ENCODE peak calls at places on chromosomes 5 and 9, in seven cellular contexts. One of them, this sample, is unnamed.

GRCh38 chr9:22446589-22446949 is at the start of gene DMRTA1:
- DNase-seq in COR-L47: peak
- DNase-seq in NCI-H748 treated with DMSO at 0.1 percent for 48 hours: peak
- DNase-seq in mucosa of gallbladder: peak
- DNase-seq in activated CD4-positive, alpha-beta T cell treated with anti-CD3 and anti-CD28 coated beads, Interleukin-2, amount 10 ng/mL, durations not matched to agents 7 days and 5 days: no peak
- DNase-seq in T-helper 17 cell: no peak
- DNase-seq in HTR-8/SVneo: peak
- DNase-seq in this sample: peak

GRCh38 chr9:14616188-14616982 is 76.8 kb downstream of the ZDHHC21 start:
- DNase-seq in COR-L47: peak
- DNase-seq in T-helper 17 cell: no peak
- DNase-seq in HTR-8/SVneo: peak
- DNase-seq in activated CD4-positive, alpha-beta T cell treated with anti-CD3 and anti-CD28 coated beads, Interleukin-2, amount 10 ng/mL, durations not matched to agents 7 days and 5 days: peak
- DNase-seq in mucosa of gallbladder: no peak
- DNase-seq in NCI-H748 treated with DMSO at 0.1 percent for 48 hours: peak
- DNase-seq in this sample: no peak

GRCh38 chr5:159849437-159850191 is 66.7 kb upstream of the ADRA1B start:
- DNase-seq in COR-L47: no peak
- DNase-seq in activated CD4-positive, alpha-beta T cell treated with anti-CD3 and anti-CD28 coated beads, Interleukin-2, amount 10 ng/mL, durations not matched to agents 7 days and 5 days: no peak
- DNase-seq in T-helper 17 cell: no peak
- DNase-seq in HTR-8/SVneo: peak
- DNase-seq in NCI-H748 treated with DMSO at 0.1 percent for 48 hours: no peak
- DNase-seq in mucosa of gallbladder: no peak
- DNase-seq in this sample: no peak

GRCh38 chr5:176334031-176334770 is 27.4 kb downstream of the KIAA1191 start:
- DNase-seq in COR-L47: no peak
- DNase-seq in HTR-8/SVneo: no peak
- DNase-seq in T-helper 17 cell: no peak
- DNase-seq in activated CD4-positive, alpha-beta T cell treated with anti-CD3 and anti-CD28 coated beads, Interleukin-2, amount 10 ng/mL, durations not matched to agents 7 days and 5 days: no peak
- DNase-seq in NCI-H748 treated with DMSO at 0.1 percent for 48 hours: no peak
- DNase-seq in mucosa of gallbladder: no peak
- DNase-seq in this sample: no peak

GRCh38 chr5:69046375-69046957 is 47.3 kb upstream of the SLC30A5 start:
- DNase-seq in activated CD4-positive, alpha-beta T cell treated with anti-CD3 and anti-CD28 coated beads, Interleukin-2, amount 10 ng/mL, durations not matched to agents 7 days and 5 days: no peak
- DNase-seq in T-helper 17 cell: no peak
- DNase-seq in HTR-8/SVneo: no peak
- DNase-seq in mucosa of gallbladder: peak
- DNase-seq in COR-L47: no peak
- DNase-seq in NCI-H748 treated with DMSO at 0.1 percent for 48 hours: peak
- DNase-seq in this sample: no peak

GRCh38 chr9:79577969-79578723 is 6.4 kb downstream of the TLE4 start:
- DNase-seq in NCI-H748 treated with DMSO at 0.1 percent for 48 hours: no peak
- DNase-seq in activated CD4-positive, alpha-beta T cell treated with anti-CD3 and anti-CD28 coated beads, Interleukin-2, amount 10 ng/mL, durations not matched to agents 7 days and 5 days: no peak
- DNase-seq in COR-L47: no peak
- DNase-seq in T-helper 17 cell: no peak
- DNase-seq in mucosa of gallbladder: no peak
- DNase-seq in HTR-8/SVneo: no peak
- DNase-seq in this sample: no peak

GRCh38 chr9:90477535-90477934 is 165.1 kb downstream of the DIRAS2 start:
- DNase-seq in T-helper 17 cell: no peak
- DNase-seq in NCI-H748 treated with DMSO at 0.1 percent for 48 hours: no peak
- DNase-seq in activated CD4-positive, alpha-beta T cell treated with anti-CD3 and anti-CD28 coated beads, Interleukin-2, amount 10 ng/mL, durations not matched to agents 7 days and 5 days: no peak
- DNase-seq in COR-L47: no peak
- DNase-seq in HTR-8/SVneo: no peak
- DNase-seq in mucosa of gallbladder: no peak
- DNase-seq in this sample: no peak

GRCh38 chr9:88173378-88173999 is 35.2 kb upstream of the SPATA31C2 start:
- DNase-seq in COR-L47: peak
- DNase-seq in NCI-H748 treated with DMSO at 0.1 percent for 48 hours: peak
- DNase-seq in HTR-8/SVneo: peak
- DNase-seq in T-helper 17 cell: no peak
- DNase-seq in activated CD4-positive, alpha-beta T cell treated with anti-CD3 and anti-CD28 coated beads, Interleukin-2, amount 10 ng/mL, durations not matched to agents 7 days and 5 days: peak
- DNase-seq in mucosa of gallbladder: peak
- DNase-seq in this sample: peak

GRCh38 chr9:130732131-130732530 is 38.6 kb downstream of the EXOSC2 start:
- DNase-seq in HTR-8/SVneo: no peak
- DNase-seq in T-helper 17 cell: no peak
- DNase-seq in COR-L47: peak
- DNase-seq in NCI-H748 treated with DMSO at 0.1 percent for 48 hours: peak
- DNase-seq in mucosa of gallbladder: no peak
- DNase-seq in activated CD4-positive, alpha-beta T cell treated with anti-CD3 and anti-CD28 coated beads, Interleukin-2, amount 10 ng/mL, durations not matched to agents 7 days and 5 days: no peak
- DNase-seq in this sample: no peak

GRCh38 chr5:73415171-73415570 is 33.4 kb downstream of the FOXD1 start:
- DNase-seq in NCI-H748 treated with DMSO at 0.1 percent for 48 hours: no peak
- DNase-seq in COR-L47: no peak
- DNase-seq in activated CD4-positive, alpha-beta T cell treated with anti-CD3 and anti-CD28 coated beads, Interleukin-2, amount 10 ng/mL, durations not matched to agents 7 days and 5 days: no peak
- DNase-seq in T-helper 17 cell: no peak
- DNase-seq in mucosa of gallbladder: no peak
- DNase-seq in HTR-8/SVneo: no peak
- DNase-seq in this sample: no peak

GRCh38 chr9:136248951-136249880 is 3.6 kb upstream of the QSOX2 start:
- DNase-seq in NCI-H748 treated with DMSO at 0.1 percent for 48 hours: no peak
- DNase-seq in COR-L47: no peak
- DNase-seq in HTR-8/SVneo: no peak
- DNase-seq in mucosa of gallbladder: no peak
- DNase-seq in activated CD4-positive, alpha-beta T cell treated with anti-CD3 and anti-CD28 coated beads, Interleukin-2, amount 10 ng/mL, durations not matched to agents 7 days and 5 days: no peak
- DNase-seq in T-helper 17 cell: no peak
- DNase-seq in this sample: no peak

GRCh38 chr5:138444774-138445546 is 6.1 kb downstream of the REEP2 start:
- DNase-seq in activated CD4-positive, alpha-beta T cell treated with anti-CD3 and anti-CD28 coated beads, Interleukin-2, amount 10 ng/mL, durations not matched to agents 7 days and 5 days: no peak
- DNase-seq in COR-L47: no peak
- DNase-seq in HTR-8/SVneo: no peak
- DNase-seq in mucosa of gallbladder: no peak
- DNase-seq in T-helper 17 cell: no peak
- DNase-seq in NCI-H748 treated with DMSO at 0.1 percent for 48 hours: no peak
- DNase-seq in this sample: no peak

GRCh38 chr9:136309101-136309801 is 5.4 kb upstream of the CCDC187 start:
- DNase-seq in T-helper 17 cell: no peak
- DNase-seq in activated CD4-positive, alpha-beta T cell treated with anti-CD3 and anti-CD28 coated beads, Interleukin-2, amount 10 ng/mL, durations not matched to agents 7 days and 5 days: no peak
- DNase-seq in COR-L47: peak
- DNase-seq in NCI-H748 treated with DMSO at 0.1 percent for 48 hours: peak
- DNase-seq in HTR-8/SVneo: no peak
- DNase-seq in mucosa of gallbladder: no peak
- DNase-seq in this sample: no peak

GRCh38 chr5:14034991-14035390 is 90.5 kb upstream of the DNAH5 start:
- DNase-seq in mucosa of gallbladder: no peak
- DNase-seq in NCI-H748 treated with DMSO at 0.1 percent for 48 hours: no peak
- DNase-seq in HTR-8/SVneo: no peak
- DNase-seq in COR-L47: no peak
- DNase-seq in activated CD4-positive, alpha-beta T cell treated with anti-CD3 and anti-CD28 coated beads, Interleukin-2, amount 10 ng/mL, durations not matched to agents 7 days and 5 days: no peak
- DNase-seq in T-helper 17 cell: no peak
- DNase-seq in this sample: no peak

GRCh38 chr5:35308391-35308790 is 78.1 kb upstream of the PRLR start:
- DNase-seq in COR-L47: no peak
- DNase-seq in T-helper 17 cell: no peak
- DNase-seq in HTR-8/SVneo: no peak
- DNase-seq in activated CD4-positive, alpha-beta T cell treated with anti-CD3 and anti-CD28 coated beads, Interleukin-2, amount 10 ng/mL, durations not matched to agents 7 days and 5 days: no peak
- DNase-seq in NCI-H748 treated with DMSO at 0.1 percent for 48 hours: peak
- DNase-seq in mucosa of gallbladder: no peak
- DNase-seq in this sample: no peak

GRCh38 chr5:28807230-28807629 is 1768.8 kb upstream of the CDH9 start:
- DNase-seq in T-helper 17 cell: no peak
- DNase-seq in NCI-H748 treated with DMSO at 0.1 percent for 48 hours: no peak
- DNase-seq in HTR-8/SVneo: peak
- DNase-seq in COR-L47: no peak
- DNase-seq in activated CD4-positive, alpha-beta T cell treated with anti-CD3 and anti-CD28 coated beads, Interleukin-2, amount 10 ng/mL, durations not matched to agents 7 days and 5 days: no peak
- DNase-seq in mucosa of gallbladder: no peak
- DNase-seq in this sample: no peak

GRCh38 chr5:78113689-78114088 is 180.8 kb downstream of the AP3B1 start:
- DNase-seq in COR-L47: no peak
- DNase-seq in mucosa of gallbladder: no peak
- DNase-seq in T-helper 17 cell: no peak
- DNase-seq in HTR-8/SVneo: no peak
- DNase-seq in activated CD4-positive, alpha-beta T cell treated with anti-CD3 and anti-CD28 coated beads, Interleukin-2, amount 10 ng/mL, durations not matched to agents 7 days and 5 days: no peak
- DNase-seq in NCI-H748 treated with DMSO at 0.1 percent for 48 hours: no peak
- DNase-seq in this sample: no peak

GRCh38 chr9:90799271-90799860 is 2.3 kb upstream of the SYK start:
- DNase-seq in mucosa of gallbladder: no peak
- DNase-seq in T-helper 17 cell: no peak
- DNase-seq in activated CD4-positive, alpha-beta T cell treated with anti-CD3 and anti-CD28 coated beads, Interleukin-2, amount 10 ng/mL, durations not matched to agents 7 days and 5 days: no peak
- DNase-seq in NCI-H748 treated with DMSO at 0.1 percent for 48 hours: no peak
- DNase-seq in COR-L47: no peak
- DNase-seq in HTR-8/SVneo: no peak
- DNase-seq in this sample: no peak

GRCh38 chr5:157076558-157076957 is 17.6 kb upstream of the HAVCR1 start:
- DNase-seq in mucosa of gallbladder: no peak
- DNase-seq in activated CD4-positive, alpha-beta T cell treated with anti-CD3 and anti-CD28 coated beads, Interleukin-2, amount 10 ng/mL, durations not matched to agents 7 days and 5 days: no peak
- DNase-seq in T-helper 17 cell: no peak
- DNase-seq in HTR-8/SVneo: no peak
- DNase-seq in NCI-H748 treated with DMSO at 0.1 percent for 48 hours: no peak
- DNase-seq in COR-L47: no peak
- DNase-seq in this sample: peak

GRCh38 chr9:35935755-35936509 is 22.0 kb downstream of the OR2S2 start:
- DNase-seq in activated CD4-positive, alpha-beta T cell treated with anti-CD3 and anti-CD28 coated beads, Interleukin-2, amount 10 ng/mL, durations not matched to agents 7 days and 5 days: no peak
- DNase-seq in T-helper 17 cell: no peak
- DNase-seq in COR-L47: no peak
- DNase-seq in NCI-H748 treated with DMSO at 0.1 percent for 48 hours: no peak
- DNase-seq in mucosa of gallbladder: no peak
- DNase-seq in HTR-8/SVneo: no peak
- DNase-seq in this sample: no peak

GRCh38 chr9:123354806-123355508 is 1.0 kb upstream of the CRB2 start:
- DNase-seq in mucosa of gallbladder: no peak
- DNase-seq in NCI-H748 treated with DMSO at 0.1 percent for 48 hours: no peak
- DNase-seq in T-helper 17 cell: no peak
- DNase-seq in HTR-8/SVneo: no peak
- DNase-seq in activated CD4-positive, alpha-beta T cell treated with anti-CD3 and anti-CD28 coated beads, Interleukin-2, amount 10 ng/mL, durations not matched to agents 7 days and 5 days: no peak
- DNase-seq in COR-L47: no peak
- DNase-seq in this sample: no peak

GRCh38 chr5:173238312-173239232 is 3.6 kb upstream of the NKX2-5 start:
- DNase-seq in T-helper 17 cell: no peak
- DNase-seq in NCI-H748 treated with DMSO at 0.1 percent for 48 hours: peak
- DNase-seq in COR-L47: no peak
- DNase-seq in mucosa of gallbladder: no peak
- DNase-seq in HTR-8/SVneo: peak
- DNase-seq in activated CD4-positive, alpha-beta T cell treated with anti-CD3 and anti-CD28 coated beads, Interleukin-2, amount 10 ng/mL, durations not matched to agents 7 days and 5 days: no peak
- DNase-seq in this sample: no peak

GRCh38 chr5:88553926-88554325 is 285.3 kb upstream of the TMEM161B start:
- DNase-seq in mucosa of gallbladder: no peak
- DNase-seq in COR-L47: no peak
- DNase-seq in HTR-8/SVneo: no peak
- DNase-seq in activated CD4-positive, alpha-beta T cell treated with anti-CD3 and anti-CD28 coated beads, Interleukin-2, amount 10 ng/mL, durations not matched to agents 7 days and 5 days: no peak
- DNase-seq in T-helper 17 cell: no peak
- DNase-seq in NCI-H748 treated with DMSO at 0.1 percent for 48 hours: no peak
- DNase-seq in this sample: no peak

GRCh38 chr9:118459832-118460425 is 755.7 kb downstream of the TLR4 start:
- DNase-seq in HTR-8/SVneo: no peak
- DNase-seq in COR-L47: peak
- DNase-seq in activated CD4-positive, alpha-beta T cell treated with anti-CD3 and anti-CD28 coated beads, Interleukin-2, amount 10 ng/mL, durations not matched to agents 7 days and 5 days: no peak
- DNase-seq in mucosa of gallbladder: no peak
- DNase-seq in T-helper 17 cell: no peak
- DNase-seq in NCI-H748 treated with DMSO at 0.1 percent for 48 hours: peak
- DNase-seq in this sample: no peak

GRCh38 chr5:1386274-1386717 is 41.4 kb upstream of the CLPTM1L start:
- DNase-seq in activated CD4-positive, alpha-beta T cell treated with anti-CD3 and anti-CD28 coated beads, Interleukin-2, amount 10 ng/mL, durations not matched to agents 7 days and 5 days: peak
- DNase-seq in HTR-8/SVneo: peak
- DNase-seq in mucosa of gallbladder: peak
- DNase-seq in T-helper 17 cell: peak
- DNase-seq in NCI-H748 treated with DMSO at 0.1 percent for 48 hours: peak
- DNase-seq in COR-L47: peak
- DNase-seq in this sample: peak

GRCh38 chr9:77015291-77016048 is 4.0 kb upstream of the FOXB2 start:
- DNase-seq in HTR-8/SVneo: no peak
- DNase-seq in activated CD4-positive, alpha-beta T cell treated with anti-CD3 and anti-CD28 coated beads, Interleukin-2, amount 10 ng/mL, durations not matched to agents 7 days and 5 days: no peak
- DNase-seq in COR-L47: peak
- DNase-seq in mucosa of gallbladder: no peak
- DNase-seq in T-helper 17 cell: no peak
- DNase-seq in NCI-H748 treated with DMSO at 0.1 percent for 48 hours: peak
- DNase-seq in this sample: no peak

GRCh38 chr9:6567140-6567591 is 78.4 kb downstream of the GLDC start:
- DNase-seq in mucosa of gallbladder: no peak
- DNase-seq in COR-L47: no peak
- DNase-seq in NCI-H748 treated with DMSO at 0.1 percent for 48 hours: no peak
- DNase-seq in T-helper 17 cell: no peak
- DNase-seq in HTR-8/SVneo: peak
- DNase-seq in activated CD4-positive, alpha-beta T cell treated with anti-CD3 and anti-CD28 coated beads, Interleukin-2, amount 10 ng/mL, durations not matched to agents 7 days and 5 days: peak
- DNase-seq in this sample: no peak

GRCh38 chr5:143471041-143471509 is 67.6 kb upstream of the NR3C1 start:
- DNase-seq in NCI-H748 treated with DMSO at 0.1 percent for 48 hours: no peak
- DNase-seq in HTR-8/SVneo: no peak
- DNase-seq in mucosa of gallbladder: no peak
- DNase-seq in T-helper 17 cell: no peak
- DNase-seq in COR-L47: no peak
- DNase-seq in activated CD4-positive, alpha-beta T cell treated with anti-CD3 and anti-CD28 coated beads, Interleukin-2, amount 10 ng/mL, durations not matched to agents 7 days and 5 days: no peak
- DNase-seq in this sample: no peak

GRCh38 chr9:100088202-100088601 is 10.6 kb downstream of the ERP44 start:
- DNase-seq in COR-L47: no peak
- DNase-seq in HTR-8/SVneo: no peak
- DNase-seq in activated CD4-positive, alpha-beta T cell treated with anti-CD3 and anti-CD28 coated beads, Interleukin-2, amount 10 ng/mL, durations not matched to agents 7 days and 5 days: no peak
- DNase-seq in NCI-H748 treated with DMSO at 0.1 percent for 48 hours: no peak
- DNase-seq in T-helper 17 cell: no peak
- DNase-seq in mucosa of gallbladder: no peak
- DNase-seq in this sample: no peak

GRCh38 chr5:149114403-149115312 is 26.6 kb upstream of the ABLIM3 start:
- DNase-seq in T-helper 17 cell: no peak
- DNase-seq in NCI-H748 treated with DMSO at 0.1 percent for 48 hours: peak
- DNase-seq in mucosa of gallbladder: peak
- DNase-seq in activated CD4-positive, alpha-beta T cell treated with anti-CD3 and anti-CD28 coated beads, Interleukin-2, amount 10 ng/mL, durations not matched to agents 7 days and 5 days: peak
- DNase-seq in HTR-8/SVneo: peak
- DNase-seq in COR-L47: peak
- DNase-seq in this sample: peak

GRCh38 chr9:128503870-128504269 is 649 bp upstream of the GLE1 start:
- DNase-seq in mucosa of gallbladder: no peak
- DNase-seq in T-helper 17 cell: no peak
- DNase-seq in HTR-8/SVneo: no peak
- DNase-seq in activated CD4-positive, alpha-beta T cell treated with anti-CD3 and anti-CD28 coated beads, Interleukin-2, amount 10 ng/mL, durations not matched to agents 7 days and 5 days: no peak
- DNase-seq in NCI-H748 treated with DMSO at 0.1 percent for 48 hours: no peak
- DNase-seq in COR-L47: no peak
- DNase-seq in this sample: peak

GRCh38 chr9:114851301-114851700 is 45.5 kb upstream of the TNFSF15 start:
- DNase-seq in T-helper 17 cell: no peak
- DNase-seq in activated CD4-positive, alpha-beta T cell treated with anti-CD3 and anti-CD28 coated beads, Interleukin-2, amount 10 ng/mL, durations not matched to agents 7 days and 5 days: no peak
- DNase-seq in mucosa of gallbladder: no peak
- DNase-seq in COR-L47: no peak
- DNase-seq in HTR-8/SVneo: no peak
- DNase-seq in NCI-H748 treated with DMSO at 0.1 percent for 48 hours: no peak
- DNase-seq in this sample: no peak

GRCh38 chr9:137164370-137165249 is 5.2 kb downstream of the LRRC26 start:
- DNase-seq in mucosa of gallbladder: no peak
- DNase-seq in activated CD4-positive, alpha-beta T cell treated with anti-CD3 and anti-CD28 coated beads, Interleukin-2, amount 10 ng/mL, durations not matched to agents 7 days and 5 days: no peak
- DNase-seq in T-helper 17 cell: no peak
- DNase-seq in HTR-8/SVneo: no peak
- DNase-seq in COR-L47: no peak
- DNase-seq in NCI-H748 treated with DMSO at 0.1 percent for 48 hours: no peak
- DNase-seq in this sample: no peak

GRCh38 chr5:139416651-139417050 is 12.8 kb upstream of the SPATA24 start:
- DNase-seq in COR-L47: no peak
- DNase-seq in mucosa of gallbladder: no peak
- DNase-seq in activated CD4-positive, alpha-beta T cell treated with anti-CD3 and anti-CD28 coated beads, Interleukin-2, amount 10 ng/mL, durations not matched to agents 7 days and 5 days: no peak
- DNase-seq in NCI-H748 treated with DMSO at 0.1 percent for 48 hours: no peak
- DNase-seq in HTR-8/SVneo: no peak
- DNase-seq in T-helper 17 cell: no peak
- DNase-seq in this sample: no peak

This sample was measured in testis.